ENCODE peak calls at places on chromosomes 6 and 20, in five cellular contexts. E is mesenchymal stem cell, I is LoVo, B is mesothelial cell of epicardium, F is GM13976. T is an unnamed sample.
A peak's percentile ranks its signal among the peaks of the same experiment; 100 is the strongest.

GRCh38 chr6:139449611-139450000 is 75.2 kb upstream of the CITED2 start:
- DNase-seq in F (no peak), B (no peak), I (no peak), E (no peak), T (no peak)

GRCh38 chr20:36548704-36549627 is 7.6 kb downstream of the MYL9 start:
- DNase-seq in I (no peak), F (peak; percentile 32), B (no peak), E (no peak), T (no peak)

GRCh38 chr6:156379946-156380707 is 397.1 kb upstream of the ARID1B start:
- DNase-seq in I (no peak), B (no peak), F (no peak), E (peak; percentile 46), T (no peak)

GRCh38 chr6:142233945-142234682 is 67.7 kb upstream of the ADGRG6 start:
- DNase-seq in F (no peak), B (no peak), I (no peak), E (no peak), T (no peak)

GRCh38 chr6:36676142-36677058 is 2.1 kb upstream of the CDKN1A start:
- DNase-seq in I (peak; percentile 67), F (no peak), B (no peak), E (peak; percentile 69), T (peak; percentile 74)

GRCh38 chr6:152973916-152974315 is 8.9 kb downstream of the FBXO5 start:
- DNase-seq in F (no peak), E (no peak), I (no peak), B (no peak), T (no peak)

GRCh38 chr6:136284909-136285308 is 4.7 kb downstream of the BCLAF1 start:
- DNase-seq in F (no peak), E (peak; percentile 82), B (no peak), I (no peak), T (no peak)

GRCh38 chr6:44025226-44025625 is 102.0 kb downstream of the MRPL14 start:
- DNase-seq in E (no peak), F (no peak), I (no peak), B (no peak), T (no peak)

GRCh38 chr20:57661201-57662027 is 41.2 kb upstream of the ZBP1 start:
- DNase-seq in I (no peak), E (no peak), F (peak; percentile 26), B (peak; percentile 14), T (no peak)

GRCh38 chr20:62501801-62502495 is 26.2 kb upstream of the GATA5 start:
- DNase-seq in E (peak; percentile 70), B (no peak), I (no peak), F (peak; percentile 78), T (peak; percentile 92)

GRCh38 chr20:4601630-4602296 is 119.9 kb upstream of the PRND start:
- DNase-seq in I (peak; percentile 60), B (no peak), E (peak; percentile 5), F (no peak), T (no peak)

GRCh38 chr6:156780962-156781705 is 4.0 kb downstream of the ARID1B start:
- DNase-seq in E (peak; percentile 16), I (no peak), F (no peak), B (no peak), T (no peak)

GRCh38 chr20:5024982-5025381 is 23.7 kb upstream of the SLC23A2 start:
- DNase-seq in I (no peak), B (no peak), E (peak; percentile 35), F (no peak), T (no peak)

GRCh38 chr6:55327169-55327568 is at the start of gene GFRAL:
- DNase-seq in E (no peak), F (no peak), B (no peak), I (no peak), T (no peak)

GRCh38 chr6:22827760-22828159 is 258.4 kb downstream of the HDGFL1 start:
- DNase-seq in F (no peak), E (no peak), I (no peak), B (no peak), T (no peak)